ENCODE peak calls at places on chromosome 5, in six cellular contexts. Q is amniotic stem cell, B is globus pallidus, U is AML-193, H is DMS153, R is head of caudate nucleus. C is an unnamed sample.

GRCh38 chr5:2156358-2157059 is 273.8 kb upstream of the IRX4 start:
- DNase-seq in Q (no peak), B (no peak), U (no peak), H (no peak), R (no peak), C (no peak)

GRCh38 chr5:141814064-141814982 is 63.9 kb downstream of the PCDH1 start:
- DNase-seq in Q (no peak), B (peak), U (no peak), H (no peak), R (peak), C (no peak)

GRCh38 chr5:150560401-150561191 is 52.7 kb downstream of the NDST1 start:
- DNase-seq in Q (peak), B (peak), U (peak), H (peak), R (peak), C (peak)

GRCh38 chr5:37738057-37738691 is 101.7 kb downstream of the GDNF start:
- DNase-seq in Q (peak), B (no peak), U (no peak), H (no peak), R (no peak), C (no peak)

GRCh38 chr5:102114525-102115069 is 181.5 kb downstream of the SLCO4C1 start:
- DNase-seq in Q (no peak), B (no peak), U (no peak), H (no peak), R (no peak), C (no peak)

GRCh38 chr5:67493676-67494075 is 297.1 kb upstream of the CD180 start:
- DNase-seq in Q (no peak), B (peak), U (peak), H (peak), R (peak), C (peak)

GRCh38 chr5:180346358-180346757 is 6.8 kb downstream of the GFPT2 start:
- DNase-seq in Q (no peak), B (no peak), U (no peak), H (no peak), R (no peak), C (no peak)

GRCh38 chr5:138754699-138755057 is 1.5 kb downstream of the CTNNA1 start:
- DNase-seq in Q (no peak), B (no peak), U (no peak), H (no peak), R (no peak), C (no peak)

GRCh38 chr5:60487466-60487865 is 212.5 kb downstream of the DEPDC1B start:
- DNase-seq in Q (no peak), B (no peak), U (no peak), H (peak), R (no peak), C (no peak)

GRCh38 chr5:6251579-6252102 is 126.7 kb downstream of the MED10 start:
- DNase-seq in Q (no peak), B (no peak), U (no peak), H (no peak), R (no peak), C (peak)

GRCh38 chr5:98517559-98517958 is 255.9 kb upstream of the RGMB start:
- DNase-seq in Q (no peak), B (no peak), U (no peak), H (no peak), R (no peak), C (no peak)

GRCh38 chr5:43367909-43368648 is 44.1 kb downstream of the CCL28 start:
- DNase-seq in Q (no peak), B (no peak), U (no peak), H (no peak), R (no peak), C (no peak)

GRCh38 chr5:10863763-10864383 is 102.8 kb upstream of the DAP start:
- DNase-seq in Q (no peak), B (peak), U (peak), H (no peak), R (peak), C (peak)

GRCh38 chr5:52491071-52491828 is 296.5 kb upstream of the ITGA1 start:
- DNase-seq in Q (no peak), B (no peak), U (no peak), H (peak), R (no peak), C (peak)

GRCh38 chr5:4700082-4700481 is 440.0 kb upstream of the ADAMTS16 start:
- DNase-seq in Q (no peak), B (peak), U (peak), H (peak), R (peak), C (peak)

GRCh38 chr5:65837139-65837538 is 89.2 kb upstream of the ERBIN start:
- DNase-seq in Q (no peak), B (no peak), U (no peak), H (no peak), R (no peak), C (no peak)

GRCh38 chr5:31783762-31784161 is 144.8 kb downstream of the PDZD2 start:
- DNase-seq in Q (no peak), B (no peak), U (no peak), H (no peak), R (no peak), C (no peak)

GRCh38 chr5:5326126-5326758 is 96.2 kb upstream of the ICE1 start:
- DNase-seq in Q (no peak), B (no peak), U (no peak), H (no peak), R (no peak), C (no peak)

GRCh38 chr5:120568716-120569115 is 104.6 kb downstream of the PRR16 start:
- DNase-seq in Q (no peak), B (no peak), U (no peak), H (no peak), R (no peak), C (no peak)

GRCh38 chr5:45578270-45578669 is 117.9 kb downstream of the HCN1 start:
- DNase-seq in Q (no peak), B (no peak), U (no peak), H (no peak), R (no peak), C (no peak)

GRCh38 chr5:112379541-112380325 is 39.3 kb downstream of the EPB41L4A start:
- DNase-seq in Q (no peak), B (no peak), U (no peak), H (no peak), R (no peak), C (no peak)

GRCh38 chr5:6235726-6236125 is 142.6 kb downstream of the MED10 start:
- DNase-seq in Q (no peak), B (no peak), U (no peak), H (no peak), R (no peak), C (no peak)

GRCh38 chr5:123699571-123699970 is 187.6 kb downstream of the CSNK1G3 start:
- DNase-seq in Q (no peak), B (no peak), U (no peak), H (no peak), R (no peak), C (no peak)

GRCh38 chr5:97098864-97099454 is 43.5 kb downstream of the LIX1 start:
- DNase-seq in Q (no peak), B (peak), U (no peak), H (no peak), R (no peak), C (no peak)

GRCh38 chr5:177440211-177440989 is 6.2 kb upstream of the PRR7 start:
- DNase-seq in Q (no peak), B (no peak), U (no peak), H (no peak), R (no peak), C (no peak)

GRCh38 chr5:181224390-181225234 is 1.5 kb downstream of the TRIM41 start:
- DNase-seq in Q (no peak), B (no peak), U (no peak), H (no peak), R (no peak), C (no peak)

GRCh38 chr5:147310059-147310704 is 75.4 kb downstream of the STK32A start:
- DNase-seq in Q (peak), B (peak), U (peak), H (peak), R (peak), C (peak)

GRCh38 chr5:52997424-52997823 is 8.3 kb downstream of the ITGA2 start:
- DNase-seq in Q (no peak), B (peak), U (no peak), H (no peak), R (peak), C (peak)